ENCODE peak calls at places on chromosome 1, in five cellular contexts. G, B, E, T and C are unnamed samples.

GRCh38 chr1:9728451-9729295 is 77.1 kb downstream of the PIK3CD start:
- DNase-seq in G (no peak), B (no peak), T (no peak), E (no peak), C (no peak)

GRCh38 chr1:199946305-199947155 is 81.0 kb upstream of the NR5A2 start:
- DNase-seq in G (no peak), T (no peak), B (no peak), E (no peak), C (no peak)

GRCh38 chr1:27605796-27606707 is 2.1 kb upstream of the AHDC1 start:
- DNase-seq in B (peak), G (peak), T (peak), E (peak), C (no peak)

GRCh38 chr1:46805755-46806154 is 6.9 kb downstream of the CYP4B1 start:
- DNase-seq in B (no peak), T (no peak), E (no peak), G (no peak), C (no peak)

GRCh38 chr1:6148497-6149241 is 31.5 kb downstream of the CHD5 start:
- DNase-seq in G (no peak), E (no peak), B (no peak), T (peak), C (no peak)

GRCh38 chr1:86650065-86650464 is 54.3 kb upstream of the SH3GLB1 start:
- DNase-seq in B (no peak), T (no peak), E (no peak), G (no peak), C (no peak)

GRCh38 chr1:8416857-8417256 is 98.9 kb downstream of the SLC45A1 start:
- DNase-seq in T (no peak), E (no peak), B (no peak), G (no peak), C (no peak)

GRCh38 chr1:231962636-231963035 is 336.0 kb downstream of the DISC1 start:
- DNase-seq in T (no peak), G (no peak), B (no peak), E (no peak), C (no peak)

GRCh38 chr1:23607944-23608343 is 48.6 kb upstream of the ID3 start:
- DNase-seq in E (no peak), B (no peak), T (no peak), G (no peak), C (no peak)

GRCh38 chr1:2893473-2894120 is 92.1 kb upstream of the TTC34 start:
- DNase-seq in T (no peak), G (no peak), E (no peak), B (no peak), C (no peak)

GRCh38 chr1:157043685-157044084 is 1.9 kb downstream of the ARHGEF11 start:
- DNase-seq in B (no peak), G (no peak), E (no peak), T (no peak), C (no peak)

GRCh38 chr1:96538883-96539282 is 182.7 kb upstream of the PTBP2 start:
- DNase-seq in E (no peak), G (no peak), T (peak), B (no peak), C (peak)

GRCh38 chr1:234933475-234933874 is 195.2 kb downstream of the TOMM20 start:
- DNase-seq in E (peak), B (no peak), T (peak), G (no peak), C (peak)

GRCh38 chr1:38507563-38507962 is 352.0 kb downstream of the RRAGC start:
- DNase-seq in E (no peak), G (no peak), T (no peak), B (no peak), C (no peak)

GRCh38 chr1:27603320-27603961 is 503 bp downstream of the AHDC1 start:
- DNase-seq in E (peak), B (no peak), G (peak), T (no peak), C (no peak)